ENCODE peak calls at places on chromosomes 13 and 19, in nine cellular contexts. One of them, this sample, is unnamed.

GRCh38 chr19:17097593-17098126 is 22.1 kb downstream of the MYO9B start:
- DNase-seq in KG1: no peak
- DNase-seq in activated CD8-positive, alpha-beta memory T cell treated with anti-CD3 and anti-CD28 coated beads for 4 hours: no peak
- DNase-seq in astrocyte of the cerebellum: no peak
- DNase-seq in stimulated activated CD8-positive, alpha-beta memory T cell treated with anti-CD3 and anti-CD28 coated beads, Interleukin-4, amount 100 ng/mL, for 4 hours: no peak
- DNase-seq in activated naive CD4-positive, alpha-beta T cell treated with anti-CD3 and anti-CD28 coated beads, Interleukin-2, amount 50 U/mL, for 16 hours: no peak
- DNase-seq in KBM-7: no peak
- DNase-seq in progenitor cell of endocrine pancreas: no peak
- DNase-seq in iPS-NIHi11: no peak
- DNase-seq in this sample: no peak

GRCh38 chr19:18086590-18087138 is at the start of gene IL12RB1:
- DNase-seq in KG1: no peak
- DNase-seq in activated CD8-positive, alpha-beta memory T cell treated with anti-CD3 and anti-CD28 coated beads for 4 hours: peak
- DNase-seq in astrocyte of the cerebellum: no peak
- DNase-seq in stimulated activated CD8-positive, alpha-beta memory T cell treated with anti-CD3 and anti-CD28 coated beads, Interleukin-4, amount 100 ng/mL, for 4 hours: no peak
- DNase-seq in activated naive CD4-positive, alpha-beta T cell treated with anti-CD3 and anti-CD28 coated beads, Interleukin-2, amount 50 U/mL, for 16 hours: peak
- DNase-seq in KBM-7: no peak
- DNase-seq in progenitor cell of endocrine pancreas: no peak
- DNase-seq in iPS-NIHi11: no peak
- DNase-seq in this sample: no peak

GRCh38 chr13:89925107-89925506 is 1422.4 kb upstream of the MIR17HG start:
- DNase-seq in KG1: peak
- DNase-seq in activated CD8-positive, alpha-beta memory T cell treated with anti-CD3 and anti-CD28 coated beads for 4 hours: no peak
- DNase-seq in astrocyte of the cerebellum: peak
- DNase-seq in stimulated activated CD8-positive, alpha-beta memory T cell treated with anti-CD3 and anti-CD28 coated beads, Interleukin-4, amount 100 ng/mL, for 4 hours: no peak
- DNase-seq in activated naive CD4-positive, alpha-beta T cell treated with anti-CD3 and anti-CD28 coated beads, Interleukin-2, amount 50 U/mL, for 16 hours: no peak
- DNase-seq in KBM-7: peak
- DNase-seq in progenitor cell of endocrine pancreas: no peak
- DNase-seq in iPS-NIHi11: peak
- DNase-seq in this sample: no peak

GRCh38 chr13:24661713-24662112 is 18.5 kb upstream of the ATP12A start:
- DNase-seq in KG1: no peak
- DNase-seq in activated CD8-positive, alpha-beta memory T cell treated with anti-CD3 and anti-CD28 coated beads for 4 hours: no peak
- DNase-seq in astrocyte of the cerebellum: no peak
- DNase-seq in stimulated activated CD8-positive, alpha-beta memory T cell treated with anti-CD3 and anti-CD28 coated beads, Interleukin-4, amount 100 ng/mL, for 4 hours: no peak
- DNase-seq in activated naive CD4-positive, alpha-beta T cell treated with anti-CD3 and anti-CD28 coated beads, Interleukin-2, amount 50 U/mL, for 16 hours: no peak
- DNase-seq in KBM-7: no peak
- DNase-seq in progenitor cell of endocrine pancreas: no peak
- DNase-seq in iPS-NIHi11: no peak
- DNase-seq in this sample: no peak

GRCh38 chr13:111636271-111636670 is 315.8 kb downstream of the TEX29 start:
- DNase-seq in KG1: no peak
- DNase-seq in activated CD8-positive, alpha-beta memory T cell treated with anti-CD3 and anti-CD28 coated beads for 4 hours: no peak
- DNase-seq in astrocyte of the cerebellum: no peak
- DNase-seq in stimulated activated CD8-positive, alpha-beta memory T cell treated with anti-CD3 and anti-CD28 coated beads, Interleukin-4, amount 100 ng/mL, for 4 hours: no peak
- DNase-seq in activated naive CD4-positive, alpha-beta T cell treated with anti-CD3 and anti-CD28 coated beads, Interleukin-2, amount 50 U/mL, for 16 hours: no peak
- DNase-seq in KBM-7: no peak
- DNase-seq in progenitor cell of endocrine pancreas: no peak
- DNase-seq in iPS-NIHi11: no peak
- DNase-seq in this sample: no peak

GRCh38 chr19:6886272-6886671 is 1.1 kb upstream of the ADGRE1 start:
- DNase-seq in KG1: no peak
- DNase-seq in activated CD8-positive, alpha-beta memory T cell treated with anti-CD3 and anti-CD28 coated beads for 4 hours: no peak
- DNase-seq in astrocyte of the cerebellum: no peak
- DNase-seq in stimulated activated CD8-positive, alpha-beta memory T cell treated with anti-CD3 and anti-CD28 coated beads, Interleukin-4, amount 100 ng/mL, for 4 hours: no peak
- DNase-seq in activated naive CD4-positive, alpha-beta T cell treated with anti-CD3 and anti-CD28 coated beads, Interleukin-2, amount 50 U/mL, for 16 hours: no peak
- DNase-seq in KBM-7: no peak
- DNase-seq in progenitor cell of endocrine pancreas: no peak
- DNase-seq in iPS-NIHi11: no peak
- DNase-seq in this sample: no peak

GRCh38 chr19:39319098-39319891 is 1.4 kb downstream of the LRFN1 start:
- DNase-seq in KG1: no peak
- DNase-seq in activated CD8-positive, alpha-beta memory T cell treated with anti-CD3 and anti-CD28 coated beads for 4 hours: no peak
- DNase-seq in astrocyte of the cerebellum: no peak
- DNase-seq in stimulated activated CD8-positive, alpha-beta memory T cell treated with anti-CD3 and anti-CD28 coated beads, Interleukin-4, amount 100 ng/mL, for 4 hours: no peak
- DNase-seq in activated naive CD4-positive, alpha-beta T cell treated with anti-CD3 and anti-CD28 coated beads, Interleukin-2, amount 50 U/mL, for 16 hours: no peak
- DNase-seq in KBM-7: no peak
- DNase-seq in progenitor cell of endocrine pancreas: no peak
- DNase-seq in iPS-NIHi11: no peak
- DNase-seq in this sample: no peak

GRCh38 chr19:55178781-55179569 is 1.1 kb downstream of the SYT5 start:
- DNase-seq in KG1: peak
- DNase-seq in activated CD8-positive, alpha-beta memory T cell treated with anti-CD3 and anti-CD28 coated beads for 4 hours: peak
- DNase-seq in astrocyte of the cerebellum: no peak
- DNase-seq in stimulated activated CD8-positive, alpha-beta memory T cell treated with anti-CD3 and anti-CD28 coated beads, Interleukin-4, amount 100 ng/mL, for 4 hours: peak
- DNase-seq in activated naive CD4-positive, alpha-beta T cell treated with anti-CD3 and anti-CD28 coated beads, Interleukin-2, amount 50 U/mL, for 16 hours: peak
- DNase-seq in KBM-7: peak
- DNase-seq in progenitor cell of endocrine pancreas: peak
- DNase-seq in iPS-NIHi11: peak
- DNase-seq in this sample: no peak

GRCh38 chr19:14006766-14007562 is 844 bp upstream of the RFX1 start:
- DNase-seq in KG1: peak
- DNase-seq in activated CD8-positive, alpha-beta memory T cell treated with anti-CD3 and anti-CD28 coated beads for 4 hours: no peak
- DNase-seq in astrocyte of the cerebellum: no peak
- DNase-seq in stimulated activated CD8-positive, alpha-beta memory T cell treated with anti-CD3 and anti-CD28 coated beads, Interleukin-4, amount 100 ng/mL, for 4 hours: no peak
- DNase-seq in activated naive CD4-positive, alpha-beta T cell treated with anti-CD3 and anti-CD28 coated beads, Interleukin-2, amount 50 U/mL, for 16 hours: no peak
- DNase-seq in KBM-7: no peak
- DNase-seq in progenitor cell of endocrine pancreas: peak
- DNase-seq in iPS-NIHi11: peak
- DNase-seq in this sample: no peak

GRCh38 chr13:97946951-97947588 is 6.4 kb upstream of the IPO5 start:
- DNase-seq in KG1: no peak
- DNase-seq in activated CD8-positive, alpha-beta memory T cell treated with anti-CD3 and anti-CD28 coated beads for 4 hours: no peak
- DNase-seq in astrocyte of the cerebellum: peak
- DNase-seq in stimulated activated CD8-positive, alpha-beta memory T cell treated with anti-CD3 and anti-CD28 coated beads, Interleukin-4, amount 100 ng/mL, for 4 hours: no peak
- DNase-seq in activated naive CD4-positive, alpha-beta T cell treated with anti-CD3 and anti-CD28 coated beads, Interleukin-2, amount 50 U/mL, for 16 hours: no peak
- DNase-seq in KBM-7: no peak
- DNase-seq in progenitor cell of endocrine pancreas: no peak
- DNase-seq in iPS-NIHi11: no peak
- DNase-seq in this sample: no peak

GRCh38 chr19:16019691-16020448 is 56.4 kb upstream of the TPM4 start:
- DNase-seq in KG1: no peak
- DNase-seq in activated CD8-positive, alpha-beta memory T cell treated with anti-CD3 and anti-CD28 coated beads for 4 hours: no peak
- DNase-seq in astrocyte of the cerebellum: no peak
- DNase-seq in stimulated activated CD8-positive, alpha-beta memory T cell treated with anti-CD3 and anti-CD28 coated beads, Interleukin-4, amount 100 ng/mL, for 4 hours: no peak
- DNase-seq in activated naive CD4-positive, alpha-beta T cell treated with anti-CD3 and anti-CD28 coated beads, Interleukin-2, amount 50 U/mL, for 16 hours: no peak
- DNase-seq in KBM-7: no peak
- DNase-seq in progenitor cell of endocrine pancreas: no peak
- DNase-seq in iPS-NIHi11: no peak
- DNase-seq in this sample: no peak

GRCh38 chr13:106184778-106185177 is 350.7 kb downstream of the EFNB2 start:
- DNase-seq in KG1: no peak
- DNase-seq in activated CD8-positive, alpha-beta memory T cell treated with anti-CD3 and anti-CD28 coated beads for 4 hours: no peak
- DNase-seq in astrocyte of the cerebellum: no peak
- DNase-seq in stimulated activated CD8-positive, alpha-beta memory T cell treated with anti-CD3 and anti-CD28 coated beads, Interleukin-4, amount 100 ng/mL, for 4 hours: no peak
- DNase-seq in activated naive CD4-positive, alpha-beta T cell treated with anti-CD3 and anti-CD28 coated beads, Interleukin-2, amount 50 U/mL, for 16 hours: no peak
- DNase-seq in KBM-7: no peak
- DNase-seq in progenitor cell of endocrine pancreas: no peak
- DNase-seq in iPS-NIHi11: no peak
- DNase-seq in this sample: no peak

GRCh38 chr13:50676602-50677001 is 166.9 kb downstream of the DLEU7 start:
- DNase-seq in KG1: no peak
- DNase-seq in activated CD8-positive, alpha-beta memory T cell treated with anti-CD3 and anti-CD28 coated beads for 4 hours: no peak
- DNase-seq in astrocyte of the cerebellum: no peak
- DNase-seq in stimulated activated CD8-positive, alpha-beta memory T cell treated with anti-CD3 and anti-CD28 coated beads, Interleukin-4, amount 100 ng/mL, for 4 hours: no peak
- DNase-seq in activated naive CD4-positive, alpha-beta T cell treated with anti-CD3 and anti-CD28 coated beads, Interleukin-2, amount 50 U/mL, for 16 hours: no peak
- DNase-seq in KBM-7: no peak
- DNase-seq in progenitor cell of endocrine pancreas: no peak
- DNase-seq in iPS-NIHi11: no peak
- DNase-seq in this sample: no peak

GRCh38 chr13:109938255-109938936 is 152.0 kb upstream of the IRS2 start:
- DNase-seq in KG1: no peak
- DNase-seq in activated CD8-positive, alpha-beta memory T cell treated with anti-CD3 and anti-CD28 coated beads for 4 hours: no peak
- DNase-seq in astrocyte of the cerebellum: peak
- DNase-seq in stimulated activated CD8-positive, alpha-beta memory T cell treated with anti-CD3 and anti-CD28 coated beads, Interleukin-4, amount 100 ng/mL, for 4 hours: no peak
- DNase-seq in activated naive CD4-positive, alpha-beta T cell treated with anti-CD3 and anti-CD28 coated beads, Interleukin-2, amount 50 U/mL, for 16 hours: no peak
- DNase-seq in KBM-7: no peak
- DNase-seq in progenitor cell of endocrine pancreas: no peak
- DNase-seq in iPS-NIHi11: no peak
- DNase-seq in this sample: no peak

GRCh38 chr13:36341718-36342117 is 4.5 kb downstream of the SPART start:
- DNase-seq in KG1: no peak
- DNase-seq in activated CD8-positive, alpha-beta memory T cell treated with anti-CD3 and anti-CD28 coated beads for 4 hours: no peak
- DNase-seq in astrocyte of the cerebellum: no peak
- DNase-seq in stimulated activated CD8-positive, alpha-beta memory T cell treated with anti-CD3 and anti-CD28 coated beads, Interleukin-4, amount 100 ng/mL, for 4 hours: no peak
- DNase-seq in activated naive CD4-positive, alpha-beta T cell treated with anti-CD3 and anti-CD28 coated beads, Interleukin-2, amount 50 U/mL, for 16 hours: no peak
- DNase-seq in KBM-7: no peak
- DNase-seq in progenitor cell of endocrine pancreas: no peak
- DNase-seq in iPS-NIHi11: no peak
- DNase-seq in this sample: no peak

This sample was measured in esophagus squamous epithelium.